ENCODE peak calls at places on chromosome 22, in nine cellular contexts. B, T, N, F, V, Y, E, M and H are unnamed samples.

GRCh38 chr22:46287873-46288751 is 8.6 kb upstream of the GTSE1 start:
- DNase-seq in B (no peak), T (no peak), N (no peak), F (peak; percentile 29), V (peak; percentile 89), Y (no peak), E (peak; percentile 65), M (peak; percentile 76), H (no peak)

GRCh38 chr22:44220727-44221680 is 40.3 kb downstream of the PARVG start:
- DNase-seq in B (no peak), T (no peak), N (no peak), F (no peak), V (peak; percentile 2), Y (no peak), E (no peak), M (no peak), H (no peak)

GRCh38 chr22:17214416-17215043 is 4.7 kb downstream of the ADA2 start:
- DNase-seq in B (no peak), T (no peak), N (no peak), F (no peak), V (no peak), Y (no peak), E (no peak), M (no peak), H (no peak)

GRCh38 chr22:45212992-45213751 is 27.5 kb downstream of the KIAA0930 start:
- DNase-seq in B (peak; percentile 53), T (no peak), N (peak; percentile 70), F (no peak), V (no peak), Y (no peak), E (no peak), M (peak; percentile 67), H (peak; percentile 37)

GRCh38 chr22:45594123-45594941 is 77.3 kb upstream of the ATXN10 start:
- DNase-seq in B (no peak), T (no peak), N (no peak), F (no peak), V (no peak), Y (no peak), E (no peak), M (no peak), H (no peak)

GRCh38 chr22:38467904-38468760 is at the start of gene KDELR3:
- DNase-seq in B (peak; percentile 48), T (peak; percentile 44), N (peak; percentile 83), F (no peak), V (peak; percentile 88), Y (no peak), E (peak; percentile 75), M (peak; percentile 86), H (peak; percentile 18)

GRCh38 chr22:42939941-42940653 is 74.9 kb downstream of the PACSIN2 start:
- DNase-seq in B (peak; percentile 75), T (no peak), N (peak; percentile 82), F (no peak), V (no peak), Y (no peak), E (peak; percentile 94), M (peak; percentile 68), H (no peak)

GRCh38 chr22:17867160-17867785 is 93.0 kb upstream of the BID start:
- DNase-seq in B (no peak), T (no peak), N (no peak), F (no peak), V (no peak), Y (no peak), E (peak; percentile 17), M (no peak), H (no peak)

GRCh38 chr22:29470159-29470855 is 9.7 kb upstream of the NEFH start:
- DNase-seq in B (no peak), T (peak; percentile 95), N (peak; percentile 31), F (peak; percentile 21), V (peak; percentile 83), Y (no peak), E (peak; percentile 52), M (peak; percentile 83), H (peak; percentile 48)

GRCh38 chr22:45069925-45070324 is 60.1 kb upstream of the PHF21B start:
- DNase-seq in B (no peak), T (no peak), N (no peak), F (no peak), V (no peak), Y (no peak), E (no peak), M (no peak), H (no peak)

GRCh38 chr22:45248832-45249561 is 8.3 kb upstream of the KIAA0930 start:
- DNase-seq in B (no peak), T (no peak), N (no peak), F (no peak), V (peak; percentile 79), Y (no peak), E (no peak), M (no peak), H (no peak)

GRCh38 chr22:23767673-23768548 is at the start of gene CHCHD10:
- DNase-seq in B (peak; percentile 44), T (peak; percentile 90), N (peak; percentile 72), F (peak; percentile 60), V (peak; percentile 93), Y (peak; percentile 70), E (peak; percentile 87), M (peak; percentile 92), H (peak; percentile 90)

GRCh38 chr22:50525991-50526848 is 822 bp upstream of the SCO2 start:
- DNase-seq in B (peak; percentile 44), T (peak; percentile 79), N (peak; percentile 82), F (peak; percentile 73), V (peak; percentile 93), Y (no peak), E (peak; percentile 76), M (peak; percentile 95), H (peak; percentile 58)

GRCh38 chr22:36397081-36397766 is 9.5 kb upstream of the MYH9 start:
- DNase-seq in B (peak; percentile 56), T (no peak), N (peak; percentile 94), F (no peak), V (no peak), Y (no peak), E (peak; percentile 47), M (peak; percentile 68), H (no peak)

GRCh38 chr22:37207981-37208380 is 4.3 kb downstream of the SSTR3 start:
- DNase-seq in B (no peak), T (no peak), N (no peak), F (no peak), V (no peak), Y (no peak), E (no peak), M (no peak), H (no peak)

GRCh38 chr22:47125603-47126002 is 363.2 kb downstream of the TBC1D22A start:
- DNase-seq in B (no peak), T (no peak), N (no peak), F (no peak), V (no peak), Y (no peak), E (no peak), M (peak; percentile 52), H (no peak)